ENCODE peak calls at places on chromosomes 4 and X, in ten cellular contexts. I is sigmoid colon, K is transverse colon, J is stomach, F is suprapubic skin, R is prostate gland, X is GM12878, D is breast epithelium, Z is esophagus muscularis mucosa, H is K562. L is an unnamed sample.

GRCh38 chrX:77160301-77160700 is 286.9 kb upstream of the FGF16 start:
- DNase-seq in I (no peak), K (no peak), J (no peak), F (no peak), R (no peak), X (no peak), D (no peak), Z (no peak), H (no peak), L (no peak)

GRCh38 chrX:80432863-80433262 is 12.6 kb downstream of the TENT5D start:
- DNase-seq in I (no peak), K (no peak), J (no peak), F (no peak), R (no peak), X (no peak), D (no peak), Z (no peak), H (no peak), L (no peak)

GRCh38 chr4:156280726-156281125 is 327.1 kb upstream of the CTSO start:
- DNase-seq in I (no peak), K (no peak), J (no peak), F (no peak), R (no peak), X (no peak), D (no peak), Z (no peak), H (no peak), L (no peak)

GRCh38 chr4:31156221-31156620 is 436.1 kb downstream of the PCDH7 start:
- DNase-seq in I (no peak), K (no peak), J (no peak), F (no peak), R (no peak), X (no peak), D (no peak), Z (no peak), H (no peak), L (no peak)

GRCh38 chr4:186013404-186014186 is 55.4 kb upstream of the TLR3 start:
- DNase-seq in I (no peak), K (no peak), J (no peak), F (no peak), R (no peak), X (no peak), D (no peak), Z (peak; percentile 42), H (no peak), L (no peak)

GRCh38 chr4:11495291-11495690 is 66.6 kb upstream of the HS3ST1 start:
- DNase-seq in I (no peak), K (no peak), J (no peak), F (no peak), R (no peak), X (no peak), D (no peak), Z (no peak), H (no peak), L (no peak)

GRCh38 chr4:89000844-89001360 is 56.1 kb downstream of the FAM13A start:
- DNase-seq in I (no peak), K (no peak), J (no peak), F (no peak), R (no peak), X (no peak), D (no peak), Z (no peak), H (no peak), L (no peak)

GRCh38 chr4:108512615-108513505 is 107.5 kb upstream of the RPL34 start:
- DNase-seq in I (no peak), K (no peak), J (no peak), F (no peak), R (peak; percentile 44), X (no peak), D (peak; percentile 18), Z (no peak), H (peak; percentile 26), L (no peak)

GRCh38 chr4:145670422-145670821 is 9.5 kb upstream of the C4orf51 start:
- DNase-seq in I (no peak), K (no peak), J (no peak), F (no peak), R (no peak), X (no peak), D (no peak), Z (no peak), H (no peak), L (no peak)

GRCh38 chr4:186781032-186781917 is 57.6 kb upstream of the FAT1 start:
- DNase-seq in I (no peak), K (no peak), J (no peak), F (no peak), R (peak; percentile 46), X (no peak), D (no peak), Z (no peak), H (no peak), L (peak; percentile 66)

DNA sequence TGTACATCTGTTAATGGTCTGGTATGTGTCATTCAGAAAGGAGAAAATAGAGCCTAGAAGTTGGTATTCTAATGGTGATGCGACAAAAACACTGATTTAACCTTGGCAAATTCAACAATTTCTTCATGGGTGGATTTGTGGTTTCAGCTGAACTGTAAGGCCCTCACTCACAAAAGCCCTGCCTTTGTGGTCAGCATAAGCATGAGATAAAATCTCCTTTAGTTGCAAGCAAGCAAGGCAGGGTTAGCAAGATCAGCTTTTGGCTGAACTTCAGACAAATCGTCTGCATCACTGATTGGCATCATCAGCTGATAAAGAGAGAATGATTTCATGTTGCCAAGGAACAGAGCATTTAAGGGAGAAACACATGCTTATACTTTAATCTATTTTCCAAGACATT is 2582.1 kb downstream of the PCDH7 start:
- DNase-seq in I (no peak), K (no peak), J (no peak), F (no peak), R (no peak), X (no peak), D (no peak), Z (no peak), H (no peak), L (no peak)
- TF ChIP-seq POLR2AphosphoS5 in I (no peak), K (no peak), J (no peak), F (no peak), R (no peak), X (no peak), D (no peak), Z (no peak), H (no peak), L (no peak)

DNA sequence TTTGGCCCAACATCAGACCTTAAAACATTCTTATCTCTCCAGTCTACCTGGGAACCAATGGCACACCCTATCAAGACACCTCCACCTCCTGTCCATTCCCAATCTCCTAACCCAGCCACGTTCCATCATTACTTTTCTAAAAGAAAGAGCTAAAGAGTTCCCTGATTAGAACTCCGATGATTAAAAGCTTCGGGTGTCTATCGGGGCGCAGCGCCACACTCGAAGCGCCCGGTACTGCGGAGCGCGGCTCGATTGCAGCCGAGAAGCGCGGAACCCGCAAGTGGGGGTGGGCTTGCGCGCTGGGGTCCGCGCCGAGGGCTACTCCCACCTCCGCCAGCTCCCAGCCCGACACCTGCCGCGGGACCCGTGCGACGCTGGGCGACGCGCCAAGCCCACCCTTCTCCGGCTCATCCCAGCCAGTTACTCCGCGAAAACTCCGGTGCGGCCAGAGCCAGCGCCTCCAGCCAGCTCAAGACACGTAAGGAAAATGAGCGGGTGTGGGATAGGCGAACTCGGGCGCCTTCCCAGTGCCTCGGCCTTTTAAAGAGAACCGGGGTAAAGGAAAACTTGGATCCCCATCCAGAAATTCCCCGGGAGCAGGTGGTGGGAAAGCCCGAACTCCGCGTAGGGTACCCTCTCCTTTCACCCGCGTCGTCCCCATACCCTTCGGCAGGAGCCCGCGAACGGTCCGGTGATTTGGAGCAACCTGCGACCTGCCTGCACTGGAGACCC is 601 bp downstream of the NPY1R start:
- DNase-seq in I (no peak), K (peak; percentile 13), J (no peak), F (no peak), R (no peak), X (no peak), D (no peak), Z (no peak), H (no peak), L (no peak)
- TF ChIP-seq CTCF in I (no peak), K (no peak), J (no peak), F (no peak), R (no peak), X (no peak), D (no peak), Z (peak; percentile 4), H (no peak), L (no peak)

GRCh38 chrX:7927259-7928167 is at the start of gene PNPLA4:
- DNase-seq in I (peak; percentile 85), K (peak; percentile 93), J (peak; percentile 93), F (peak; percentile 84), R (peak; percentile 74), X (peak; percentile 86), D (peak; percentile 84), Z (peak; percentile 91), H (peak; percentile 83), L (peak; percentile 72)
- TF ChIP-seq POLR2AphosphoS5 in I (peak; percentile 28), K (peak; percentile 80), J (no peak), F (no peak), R (peak; percentile 71), X (peak; percentile 98), D (no peak), Z (peak; percentile 63), H (peak; percentile 62), L (peak; percentile 78)

GRCh38 chrX:130118396-130118795 is 8.1 kb upstream of the ELF4 start:
- DNase-seq in I (no peak), K (no peak), J (no peak), F (no peak), R (no peak), X (no peak), D (no peak), Z (no peak), H (no peak), L (no peak)

GRCh38 chrX:130120321-130120731 is 10.0 kb upstream of the ELF4 start:
- DNase-seq in I (no peak), K (no peak), J (no peak), F (no peak), R (no peak), X (no peak), D (no peak), Z (no peak), H (no peak), L (no peak)

GRCh38 chrX:130117166-130117565 is 6.9 kb upstream of the ELF4 start:
- DNase-seq in I (no peak), K (no peak), J (no peak), F (no peak), R (no peak), X (no peak), D (no peak), Z (no peak), H (no peak), L (no peak)

GRCh38 chrX:130120746-130121504 is 10.6 kb upstream of the ELF4 start:
- DNase-seq in I (peak; percentile 89), K (peak; percentile 74), J (peak; percentile 72), F (peak; percentile 80), R (peak; percentile 59), X (no peak), D (peak; percentile 44), Z (no peak), H (peak; percentile 74), L (no peak)

DNA sequence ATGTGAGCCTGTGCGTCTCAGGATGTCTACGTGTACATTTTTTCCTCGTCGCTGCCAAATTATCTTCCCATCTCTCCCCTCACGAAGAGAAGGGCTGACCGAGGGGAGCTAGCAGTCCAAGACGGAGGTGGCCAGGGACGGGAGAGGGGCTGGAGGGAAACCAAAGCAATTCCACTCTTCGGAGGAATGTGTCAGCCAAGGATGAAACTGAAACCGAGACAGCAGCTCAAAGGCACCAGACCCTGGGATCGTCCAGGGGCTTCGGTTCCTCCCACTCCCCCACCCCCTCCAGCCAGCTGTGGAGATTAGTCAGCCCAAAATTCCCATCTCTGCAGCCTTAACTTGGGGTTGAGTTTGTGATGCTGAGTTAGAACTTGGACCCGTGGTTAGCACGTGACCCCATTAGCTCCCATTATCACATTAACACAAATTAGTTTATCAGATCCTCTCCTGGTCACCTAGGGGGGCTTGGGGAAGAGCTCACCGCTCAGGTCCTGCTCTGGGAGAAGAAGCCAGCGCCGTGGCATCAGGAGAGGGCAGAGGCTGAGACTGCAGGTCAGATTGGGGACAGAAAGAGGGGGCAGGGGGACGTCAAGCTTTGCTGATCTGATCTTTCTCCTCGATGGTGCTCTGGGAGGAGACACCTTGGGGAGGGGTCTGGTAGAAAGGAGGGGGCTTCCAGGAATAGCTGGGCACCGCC is 8.8 kb upstream of the ELF4 start:
- DNase-seq in I (no peak), K (no peak), J (no peak), F (no peak), R (no peak), X (no peak), D (no peak), Z (no peak), H (no peak), L (no peak)
- TF ChIP-seq CTCF in I (no peak), K (no peak), J (no peak), F (no peak), R (no peak), X (no peak), D (no peak), Z (no peak), H (no peak), L (no peak)